ENCODE peak calls at places on chromosomes 3 and 15, in nine cellular contexts. I, P, R, Y, K, F, U, G and A are unnamed samples. For H3K4me1, the result is how much of the 10 kb centered on the place peaks cover.

GRCh38 chr15:51803961-51804360 is 25.5 kb upstream of the TMOD3 start:
- DNase-seq in I (no peak), P (no peak), R (no peak), Y (no peak), K (no peak), F (no peak), U (no peak), G (no peak), A (no peak)

GRCh38 chr3:12675115-12675810 is 11.3 kb upstream of the RAF1 start:
- DNase-seq in I (no peak), P (no peak), R (no peak), Y (no peak), K (no peak), F (no peak), U (no peak), G (no peak), A (no peak)

GRCh38 chr15:84892786-84893307 is 8.4 kb downstream of the SLC28A1 start:
- DNase-seq in I (no peak), P (no peak), R (no peak), Y (no peak), K (no peak), F (no peak), U (peak), G (no peak), A (no peak)

GRCh38 chr3:181711325-181712135 is at the start of gene SOX2:
- DNase-seq in I (no peak), P (no peak), R (peak), Y (no peak), K (peak), F (peak), U (peak), G (peak), A (peak)

GRCh38 chr15:30953731-30954378 is 37.6 kb downstream of the MTMR10 start:
- DNase-seq in I (no peak), P (no peak), R (no peak), Y (no peak), K (no peak), F (no peak), U (peak), G (no peak), A (no peak)

GRCh38 chr3:29880809-29881208 is 599.9 kb downstream of the RBMS3 start:
- DNase-seq in I (no peak), P (no peak), R (no peak), Y (no peak), K (no peak), F (no peak), U (no peak), G (no peak), A (no peak)

GRCh38 chr3:184129012-184129411 is 6.1 kb upstream of the EIF2B5 start:
- DNase-seq in I (no peak), P (no peak), R (no peak), Y (no peak), K (peak), F (no peak), U (no peak), G (no peak), A (peak)

GRCh38 chr15:86650084-86650483 is 570.4 kb downstream of the AGBL1 start:
- DNase-seq in I (no peak), P (no peak), R (no peak), Y (no peak), K (no peak), F (no peak), U (no peak), G (no peak), A (no peak)

GRCh38 chr3:132016061-132017041 is 18.5 kb downstream of the CPNE4 start:
- DNase-seq in I (no peak), P (no peak), R (no peak), Y (no peak), K (no peak), F (no peak), U (no peak), G (no peak), A (no peak)

GRCh38 chr3:178384302-178384939 is 151.8 kb upstream of the KCNMB2 start:
- DNase-seq in I (no peak), P (no peak), R (no peak), Y (no peak), K (no peak), F (no peak), U (no peak), G (no peak), A (peak)

GRCh38 chr15:79881254-79881653 is 15.6 kb downstream of the MTHFS start:
- DNase-seq in I (no peak), P (no peak), R (no peak), Y (no peak), K (no peak), F (no peak), U (no peak), G (no peak), A (no peak)

GRCh38 chr3:15896500-15896899 is 98.7 kb upstream of the ANKRD28 start:
- DNase-seq in I (no peak), P (no peak), R (no peak), Y (no peak), K (no peak), F (no peak), U (no peak), G (no peak), A (no peak)

GRCh38 chr15:28929200-28929599 is 43.4 kb downstream of the APBA2 start:
- DNase-seq in I (no peak), P (no peak), R (no peak), Y (no peak), K (no peak), F (no peak), U (no peak), G (no peak), A (no peak)

DNA sequence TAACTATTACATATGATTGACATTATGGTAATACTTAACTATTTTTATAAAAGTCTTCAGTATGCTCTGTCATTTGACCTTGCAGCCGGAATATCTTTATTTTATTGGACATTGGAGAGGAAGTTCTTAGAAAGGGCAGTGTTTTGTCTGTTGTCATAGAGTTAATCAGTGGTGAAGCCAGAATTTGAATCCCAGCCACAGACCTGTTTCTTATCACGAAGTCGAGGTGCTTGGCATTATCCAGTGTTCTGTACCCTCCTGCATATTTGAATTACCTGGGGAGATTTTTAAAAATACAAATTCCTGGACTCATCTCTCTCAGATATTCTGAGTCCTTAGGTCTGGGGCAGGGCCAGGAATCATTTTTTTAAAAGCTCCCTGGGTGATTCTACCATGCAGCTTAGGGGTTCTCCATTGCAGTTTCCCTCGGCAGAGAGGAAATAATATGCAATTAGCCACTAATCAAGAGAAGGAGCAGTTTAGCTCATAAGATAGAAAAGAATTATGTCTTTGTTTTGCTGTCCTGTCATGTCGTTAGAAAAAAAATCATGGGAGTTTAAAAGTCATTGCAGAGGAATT is 195.6 kb upstream of the CFAP20DC start:
- DNase-seq in I (no peak), P (no peak), R (no peak), Y (no peak), K (no peak), F (no peak), U (no peak), G (no peak), A (no peak)
- TF ChIP-seq EP300 in I (no peak), P (no peak), R (no peak), Y (no peak), K (no peak), F (no peak), U (no peak), G (no peak), A (no peak)

DNA sequence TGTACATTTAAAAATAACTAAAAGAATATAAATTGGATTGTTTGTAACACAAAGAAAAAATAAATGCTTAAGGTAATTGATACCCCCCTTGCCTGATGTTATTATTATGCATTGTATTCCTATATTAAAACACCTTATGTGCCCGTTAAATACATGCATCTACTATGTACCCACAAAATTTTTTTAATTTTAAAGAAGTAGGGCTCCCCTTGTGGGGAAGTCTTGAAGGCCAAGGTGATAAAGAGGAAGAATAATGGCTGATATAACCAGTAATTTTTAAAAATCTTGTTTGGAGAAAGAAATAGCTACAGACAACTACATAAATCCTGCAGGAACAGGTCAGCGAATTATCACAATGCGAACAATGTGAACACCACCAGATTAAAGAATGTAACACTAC is 451.7 kb upstream of the ARHGEF26 start:
- DNase-seq in I (no peak), P (no peak), R (no peak), Y (no peak), K (no peak), F (no peak), U (no peak), G (no peak), A (no peak)
- TF ChIP-seq CTCF in I (no peak), P (no peak), R (no peak), Y (no peak), K (no peak), F (no peak), U (no peak), G (no peak), A (peak)

GRCh38 chr3:187795207-187795960 is 50.1 kb upstream of the BCL6 start:
- DNase-seq in I (no peak), P (no peak), R (no peak), Y (no peak), K (peak), F (no peak), U (peak), G (peak), A (no peak)
- H3K4me1 ChIP-seq in I (under half), P (under half), R (under half), Y (under half), K (under half), F (under half), U (under half), G (under half), A (under half)

GRCh38 chr3:153624310-153625030 is 462.4 kb downstream of the RAP2B start:
- DNase-seq in I (no peak), P (no peak), R (no peak), Y (no peak), K (no peak), F (no peak), U (no peak), G (no peak), A (no peak)
- TF ChIP-seq EP300 in I (no peak), P (no peak), R (no peak), Y (no peak), K (no peak), F (no peak), U (no peak), G (no peak), A (no peak)

GRCh38 chr3:96863129-96863740 is 48.8 kb downstream of the EPHA6 start:
- DNase-seq in I (no peak), P (peak), R (no peak), Y (no peak), K (no peak), F (no peak), U (no peak), G (peak), A (peak)
- TF ChIP-seq CTCF in I (peak), P (peak), R (peak), Y (peak), K (peak), F (peak), U (peak), G (peak), A (peak)

DNA sequence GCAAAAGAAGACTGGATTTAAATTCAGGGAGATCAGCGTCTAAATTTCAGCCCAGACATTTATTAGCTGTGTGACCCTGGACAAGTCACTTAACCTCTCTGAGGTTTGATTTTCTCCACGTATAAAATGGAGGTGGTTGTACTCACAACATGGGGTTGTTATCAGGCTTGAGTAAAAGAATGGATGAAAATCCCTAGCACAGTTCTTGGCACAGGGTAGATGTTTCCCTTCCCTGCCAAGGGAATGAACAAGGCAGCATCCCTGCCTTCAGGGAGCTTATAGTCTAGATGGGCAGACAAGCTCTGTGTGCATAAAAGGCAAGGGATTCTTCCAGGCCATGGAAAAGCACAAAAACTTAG is 50.2 kb upstream of the MRPS22 start:
- DNase-seq in I (no peak), P (no peak), R (no peak), Y (no peak), K (no peak), F (no peak), U (no peak), G (no peak), A (no peak)
- H3K4me1 ChIP-seq in I (under half), P (under half), R (under half), Y (under half), K (under half), F (under half), U (under half), G (under half), A (under half)

GRCh38 chr3:48069339-48069738 is 53.1 kb upstream of the MAP4 start:
- DNase-seq in I (no peak), P (no peak), R (no peak), Y (no peak), K (no peak), F (no peak), U (no peak), G (no peak), A (no peak)

GRCh38 chr3:48065035-48065434 is 48.8 kb upstream of the MAP4 start:
- DNase-seq in I (no peak), P (no peak), R (no peak), Y (no peak), K (no peak), F (no peak), U (no peak), G (no peak), A (no peak)

GRCh38 chr3:48068886-48069285 is 52.7 kb upstream of the MAP4 start:
- DNase-seq in I (no peak), P (no peak), R (no peak), Y (no peak), K (no peak), F (no peak), U (no peak), G (no peak), A (no peak)

GRCh38 chr3:48067271-48067670 is 51.1 kb upstream of the MAP4 start:
- DNase-seq in I (no peak), P (no peak), R (no peak), Y (no peak), K (no peak), F (no peak), U (no peak), G (no peak), A (no peak)

GRCh38 chr3:48070030-48070429 is 53.8 kb upstream of the MAP4 start:
- DNase-seq in I (no peak), P (no peak), R (no peak), Y (no peak), K (no peak), F (no peak), U (no peak), G (no peak), A (no peak)
- TF ChIP-seq EP300 in I (no peak), P (no peak), R (no peak), Y (no peak), K (no peak), F (no peak), U (no peak), G (no peak), A (no peak)